ENCODE peak calls at places on chromosomes 11 and 22, in four cellular contexts. One of them, this sample, is unnamed.

GRCh38 chr11:78532991-78533861 is 41.4 kb downstream of the NARS2 start:
- DNase-seq in GM12878: peak
- DNase-seq in K562: no peak
- DNase-seq in HL-60: no peak
- DNase-seq in this sample: no peak

GRCh38 chr11:129750343-129751292 is 65.0 kb upstream of the TMEM45B start:
- DNase-seq in K562: peak
- DNase-seq in GM12878: no peak
- DNase-seq in HL-60: peak
- DNase-seq in this sample: peak

GRCh38 chr11:44017443-44018126 is 30.2 kb upstream of the ACCSL start:
- DNase-seq in K562: no peak
- DNase-seq in HL-60: no peak
- DNase-seq in GM12878: no peak
- DNase-seq in this sample: no peak

GRCh38 chr11:116787786-116788486 is at the start of gene ZPR1:
- DNase-seq in HL-60: peak
- DNase-seq in K562: peak
- DNase-seq in GM12878: no peak
- DNase-seq in this sample: peak

GRCh38 chr22:39634530-39635399 is 64.2 kb downstream of the CACNA1I start:
- DNase-seq in K562: peak
- DNase-seq in GM12878: no peak
- DNase-seq in HL-60: peak
- DNase-seq in this sample: no peak

GRCh38 chr11:77100166-77101042 is 2.2 kb upstream of the OMP start:
- DNase-seq in K562: no peak
- DNase-seq in GM12878: no peak
- DNase-seq in HL-60: no peak
- DNase-seq in this sample: no peak

GRCh38 chr11:43852057-43852636 is 28.5 kb upstream of the ALKBH3 start:
- DNase-seq in HL-60: peak
- DNase-seq in K562: peak
- DNase-seq in GM12878: peak
- DNase-seq in this sample: peak

GRCh38 chr11:130633466-130633865 is 185.0 kb downstream of the ADAMTS15 start:
- DNase-seq in K562: no peak
- DNase-seq in GM12878: no peak
- DNase-seq in HL-60: no peak
- DNase-seq in this sample: no peak

GRCh38 chr11:12556788-12557384 is 117.3 kb upstream of the TEAD1 start:
- DNase-seq in K562: no peak
- DNase-seq in GM12878: no peak
- DNase-seq in HL-60: no peak
- DNase-seq in this sample: no peak

GRCh38 chr22:47400701-47401591 is 638.5 kb downstream of the TBC1D22A start:
- DNase-seq in GM12878: no peak
- DNase-seq in HL-60: no peak
- DNase-seq in K562: no peak
- DNase-seq in this sample: no peak

DNA sequence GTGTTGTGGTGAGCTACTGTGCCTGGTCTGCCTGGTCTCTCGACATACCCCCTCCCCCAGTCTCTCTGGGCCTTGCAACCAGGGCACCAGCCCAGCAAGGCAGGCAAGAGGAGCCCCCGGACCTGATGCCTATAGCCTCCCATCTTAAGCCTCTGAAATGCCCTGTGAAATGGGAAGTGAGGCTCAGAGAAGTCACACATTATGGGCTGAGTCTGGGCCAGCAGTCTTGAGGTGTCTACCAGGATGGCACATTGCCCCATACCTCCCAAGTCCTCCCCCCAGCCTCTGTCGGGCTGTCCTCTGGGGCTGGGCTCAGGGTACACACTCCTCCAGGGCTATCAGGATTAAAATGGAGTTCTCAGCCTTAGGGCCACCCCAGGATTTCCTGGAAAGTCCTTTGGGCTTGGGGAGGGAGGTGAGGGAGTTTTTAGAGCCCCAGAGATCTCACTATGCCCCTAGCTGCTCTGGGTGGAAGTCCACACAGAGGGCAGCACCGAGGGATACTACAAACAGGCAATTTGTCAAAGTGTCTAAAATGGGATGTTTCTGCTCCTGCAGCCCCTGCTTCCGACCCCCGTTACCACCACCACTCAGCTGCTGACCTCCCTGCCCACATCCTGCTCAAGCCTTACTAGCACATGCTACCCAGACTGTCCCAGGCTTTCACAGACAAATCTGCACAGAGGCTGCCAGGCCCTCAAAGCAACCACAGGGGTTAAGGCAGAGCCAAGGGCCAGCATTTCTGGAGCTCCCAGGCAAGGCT is 3.1 kb upstream of the SH3BP1 start:
- DNase-seq in GM12878: no peak
- DNase-seq in HL-60: peak
- DNase-seq in K562: peak
- DNase-seq in this sample: no peak
- TF ChIP-seq POLR2AphosphoS5 in GM12878: no peak
- TF ChIP-seq POLR2AphosphoS5 in HL-60: peak
- TF ChIP-seq POLR2AphosphoS5 in K562: no peak
- TF ChIP-seq POLR2AphosphoS5 in this sample: no peak

GRCh38 chr11:45858751-45859398 is 11.6 kb downstream of the CRY2 start:
- DNase-seq in HL-60: no peak
- DNase-seq in K562: no peak
- DNase-seq in GM12878: no peak
- DNase-seq in this sample: no peak

GRCh38 chr11:45857834-45858492 is 10.7 kb downstream of the CRY2 start:
- DNase-seq in K562: no peak
- DNase-seq in HL-60: peak
- DNase-seq in GM12878: no peak
- DNase-seq in this sample: no peak

GRCh38 chr11:45860348-45860747 is 13.1 kb downstream of the CRY2 start:
- DNase-seq in GM12878: no peak
- DNase-seq in HL-60: no peak
- DNase-seq in K562: no peak
- DNase-seq in this sample: no peak

GRCh38 chr11:45860764-45861510 is 13.7 kb downstream of the CRY2 start:
- DNase-seq in K562: no peak
- DNase-seq in GM12878: no peak
- DNase-seq in HL-60: no peak
- DNase-seq in this sample: no peak

DNA sequence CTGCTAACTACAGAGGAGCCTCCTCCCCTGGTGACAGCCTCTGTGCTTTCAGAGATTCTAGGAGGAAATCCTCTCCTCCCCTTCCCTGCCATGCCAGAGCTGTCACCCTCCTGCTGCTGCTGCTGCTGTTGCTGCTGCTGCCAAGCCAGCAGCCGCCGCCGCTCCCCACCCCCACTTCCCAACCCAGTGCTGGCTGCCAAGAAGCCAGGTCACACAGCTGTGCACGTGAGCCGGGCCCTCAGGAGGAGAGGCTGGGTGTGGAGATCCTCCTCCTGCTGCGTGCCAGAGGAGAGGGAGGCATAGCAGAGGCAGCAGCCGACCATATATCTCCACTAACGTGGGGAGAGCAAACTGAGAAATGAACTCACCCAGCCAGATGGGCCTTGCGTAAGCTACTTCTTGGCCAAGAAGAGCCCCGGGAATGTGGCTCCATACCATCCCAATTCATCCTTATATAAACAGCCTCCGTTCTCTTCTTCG is 12.4 kb downstream of the CRY2 start:
- DNase-seq in GM12878: no peak
- DNase-seq in HL-60: no peak
- DNase-seq in K562: no peak
- DNase-seq in this sample: no peak
- TF ChIP-seq SPI1 in GM12878: no peak
- TF ChIP-seq SPI1 in HL-60: no peak
- TF ChIP-seq SPI1 in K562: no peak
- TF ChIP-seq SPI1 in this sample: no peak

GRCh38 chr11:72695354-72695753 is 21.1 kb upstream of the PDE2A start:
- DNase-seq in K562: no peak
- DNase-seq in GM12878: no peak
- DNase-seq in HL-60: no peak
- DNase-seq in this sample: no peak
- TF ChIP-seq POLR2AphosphoS5 in K562: no peak
- TF ChIP-seq POLR2AphosphoS5 in GM12878: no peak
- TF ChIP-seq POLR2AphosphoS5 in HL-60: no peak
- TF ChIP-seq POLR2AphosphoS5 in this sample: no peak

GRCh38 chr11:3614742-3615171 is 27.0 kb downstream of the ART5 start:
- DNase-seq in GM12878: peak
- DNase-seq in HL-60: peak
- DNase-seq in K562: peak
- DNase-seq in this sample: no peak
- TF ChIP-seq SPI1 in GM12878: no peak
- TF ChIP-seq SPI1 in HL-60: peak
- TF ChIP-seq SPI1 in K562: no peak
- TF ChIP-seq SPI1 in this sample: no peak

DNA sequence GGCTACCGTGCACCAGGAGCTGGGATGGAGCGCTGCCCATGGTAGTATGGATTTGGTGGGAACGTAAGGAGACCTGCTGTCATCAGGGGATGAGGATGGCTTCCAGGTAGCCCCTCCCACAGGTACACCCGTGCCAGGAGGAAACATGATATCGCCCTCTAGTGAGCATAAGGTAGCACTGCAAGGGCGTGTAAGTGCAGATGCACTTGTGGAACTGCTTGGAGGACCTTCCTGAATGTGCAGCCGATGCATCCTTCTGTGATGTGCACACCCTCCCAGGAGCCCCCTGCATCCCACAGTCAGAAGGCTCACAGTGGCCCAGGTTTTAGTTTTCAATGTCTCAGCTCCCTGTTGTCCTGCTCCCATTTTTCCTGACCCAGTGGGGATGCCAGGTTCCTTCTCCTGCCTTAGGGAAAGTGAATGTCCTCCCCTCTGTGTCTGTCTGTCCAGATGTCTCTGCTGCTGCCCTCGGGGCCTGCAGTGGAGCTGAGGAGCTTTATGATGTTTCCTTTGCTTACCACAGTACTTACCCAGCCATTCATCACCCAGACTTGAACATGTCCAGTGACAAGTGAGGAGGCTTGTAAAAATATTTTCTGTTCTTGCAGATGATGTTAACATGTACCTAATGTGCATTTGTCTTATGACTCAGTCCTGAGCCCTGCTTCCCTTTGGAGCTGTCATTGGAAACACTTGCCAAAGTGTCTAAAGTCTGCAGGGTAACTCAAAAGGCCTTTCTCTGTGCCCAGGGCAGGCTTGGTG is 49.2 kb downstream of the DBX1 start:
- DNase-seq in GM12878: peak
- DNase-seq in K562: peak
- DNase-seq in HL-60: peak
- DNase-seq in this sample: peak
- TF ChIP-seq POLR2AphosphoS5 in GM12878: no peak
- TF ChIP-seq POLR2AphosphoS5 in K562: no peak
- TF ChIP-seq POLR2AphosphoS5 in HL-60: no peak
- TF ChIP-seq POLR2AphosphoS5 in this sample: no peak

DNA sequence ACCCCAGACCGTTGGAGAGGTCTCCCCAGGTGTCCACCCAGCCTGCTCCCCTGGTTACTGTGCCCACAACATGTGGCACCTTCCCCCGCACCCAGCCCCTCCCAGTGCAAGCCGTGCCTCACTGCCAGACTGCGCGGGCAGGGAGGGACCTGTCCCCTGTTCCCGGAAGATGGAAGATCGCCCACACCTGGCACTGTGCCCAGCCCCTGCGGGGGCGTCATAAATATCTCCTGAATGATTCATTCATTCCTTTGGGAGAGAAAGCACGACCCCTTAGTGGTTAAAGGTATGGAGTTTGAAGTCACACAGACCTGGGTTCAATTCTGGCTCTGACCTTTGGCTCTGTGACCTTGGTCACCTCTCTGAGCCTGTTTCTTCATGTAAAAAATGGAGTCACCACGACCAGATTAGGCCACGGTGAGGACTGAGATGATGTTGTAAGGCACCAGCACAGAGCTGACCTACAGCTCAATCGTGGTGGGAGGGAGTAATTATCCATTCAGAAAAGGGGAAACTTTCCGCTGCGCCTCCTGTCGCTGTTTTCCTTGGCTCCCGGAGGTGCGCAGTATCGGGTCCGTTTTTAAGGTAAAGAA is 497 bp upstream of the SYT12 start:
- DNase-seq in HL-60: no peak
- DNase-seq in GM12878: no peak
- DNase-seq in K562: no peak
- DNase-seq in this sample: no peak
- TF ChIP-seq SPI1 in HL-60: no peak
- TF ChIP-seq SPI1 in GM12878: no peak
- TF ChIP-seq SPI1 in K562: no peak
- TF ChIP-seq SPI1 in this sample: no peak